ENCODE peak calls at places on chromosome 11, in nine cellular contexts. J is adrenal gland, Z is upper lobe of left lung, Q is tibial nerve, P is HCT116, B is A549, I is body of pancreas, Y is stomach, G is K562. D is an unnamed sample.

GRCh38 chr11:2140411-2141400 is 1.5 kb upstream of the IGF2 start:
- DNase-seq in J (no peak), Z (no peak), Q (no peak), P (no peak), B (no peak), I (no peak), Y (no peak), G (no peak), D (no peak)

GRCh38 chr11:112157274-112157766 is 6.6 kb downstream of the IL18 start:
- DNase-seq in J (peak; percentile 53), Z (peak; percentile 42), Q (peak; percentile 29), P (peak; percentile 98), B (peak; percentile 95), I (peak; percentile 44), Y (no peak), G (no peak), D (no peak)

GRCh38 chr11:1129666-1130160 is 28.0 kb upstream of the MUC5AC start:
- DNase-seq in J (no peak), Z (peak; percentile 14), Q (no peak), P (no peak), B (no peak), I (no peak), Y (peak; percentile 63), G (no peak), D (no peak)

GRCh38 chr11:12170984-12171383 is 60.6 kb downstream of the MICAL2 start:
- DNase-seq in J (no peak), Z (no peak), Q (peak; percentile 60), P (no peak), B (no peak), I (no peak), Y (no peak), G (no peak), D (peak; percentile 61)

GRCh38 chr11:109597336-109597735 is 175.3 kb downstream of the C11orf87 start:
- DNase-seq in J (no peak), Z (no peak), Q (no peak), P (no peak), B (no peak), I (no peak), Y (no peak), G (no peak), D (no peak)

GRCh38 chr11:120182790-120183491 is 27.9 kb upstream of the OAF start:
- DNase-seq in J (peak; percentile 56), Z (peak; percentile 41), Q (peak; percentile 36), P (no peak), B (peak; percentile 17), I (peak; percentile 79), Y (peak; percentile 49), G (peak; percentile 31), D (no peak)

GRCh38 chr11:57294225-57295131 is 30.3 kb downstream of the TNKS1BP1 start:
- DNase-seq in J (peak; percentile 22), Z (peak; percentile 83), Q (no peak), P (no peak), B (no peak), I (peak; percentile 65), Y (peak; percentile 81), G (no peak), D (no peak)

GRCh38 chr11:62120466-62120865 is 3.3 kb upstream of the INCENP start:
- DNase-seq in J (no peak), Z (no peak), Q (no peak), P (no peak), B (no peak), I (no peak), Y (no peak), G (no peak), D (no peak)

GRCh38 chr11:86291466-86292262 is 10.4 kb upstream of the HIKESHI start:
- DNase-seq in J (peak; percentile 64), Z (no peak), Q (peak; percentile 43), P (peak; percentile 39), B (peak; percentile 49), I (peak; percentile 77), Y (peak; percentile 47), G (peak; percentile 67), D (peak; percentile 25)

GRCh38 chr11:112255075-112255739 is 5.5 kb downstream of the PLET1 start:
- DNase-seq in J (peak; percentile 79), Z (no peak), Q (no peak), P (no peak), B (no peak), I (peak; percentile 20), Y (no peak), G (peak; percentile 26), D (no peak)

GRCh38 chr11:64448599-64449380 is 89.8 kb downstream of the RPS6KA4 start:
- DNase-seq in J (peak; percentile 89), Z (peak; percentile 90), Q (peak; percentile 74), P (peak; percentile 72), B (peak; percentile 81), I (peak; percentile 91), Y (peak; percentile 85), G (peak; percentile 88), D (peak; percentile 81)

GRCh38 chr11:71385091-71385490 is 63.1 kb downstream of the DHCR7 start:
- DNase-seq in J (no peak), Z (no peak), Q (no peak), P (no peak), B (no peak), I (no peak), Y (no peak), G (no peak), D (no peak)

GRCh38 chr11:62851807-62852522 is 12.6 kb upstream of the WDR74 start:
- DNase-seq in J (no peak), Z (no peak), Q (no peak), P (no peak), B (no peak), I (no peak), Y (no peak), G (no peak), D (no peak)

GRCh38 chr11:27429740-27430451 is 42.7 kb downstream of the LGR4 start:
- DNase-seq in J (no peak), Z (no peak), Q (no peak), P (no peak), B (no peak), I (no peak), Y (no peak), G (no peak), D (no peak)

GRCh38 chr11:59669611-59670009 is 773 bp upstream of the PATL1 start:
- DNase-seq in J (peak; percentile 52), Z (peak; percentile 33), Q (peak; percentile 31), P (no peak), B (peak; percentile 21), I (no peak), Y (peak; percentile 34), G (no peak), D (peak; percentile 48)

GRCh38 chr11:59776210-59777066 is 21.3 kb downstream of the STX3 start:
- DNase-seq in J (peak; percentile 45), Z (no peak), Q (no peak), P (peak; percentile 85), B (peak; percentile 88), I (no peak), Y (no peak), G (peak; percentile 30), D (no peak)

GRCh38 chr11:45560153-45560934 is 105.1 kb downstream of the CHST1 start:
- DNase-seq in J (no peak), Z (no peak), Q (no peak), P (no peak), B (no peak), I (no peak), Y (no peak), G (no peak), D (no peak)

GRCh38 chr11:131228378-131228777 is 142.0 kb upstream of the NTM start:
- DNase-seq in J (no peak), Z (no peak), Q (no peak), P (no peak), B (no peak), I (no peak), Y (no peak), G (no peak), D (no peak)

GRCh38 chr11:104529916-104530315 is 366.0 kb upstream of the PDGFD start:
- DNase-seq in J (no peak), Z (no peak), Q (no peak), P (no peak), B (no peak), I (no peak), Y (no peak), G (no peak), D (no peak)

GRCh38 chr11:65892661-65893317 is 2.3 kb downstream of the CCDC85B start:
- DNase-seq in J (peak; percentile 25), Z (no peak), Q (no peak), P (no peak), B (no peak), I (no peak), Y (no peak), G (no peak), D (peak; percentile 17)
- TF ChIP-seq POLR2A in J (no peak), Z (no peak), Q (no peak), P (no peak), B (no peak), I (no peak), Y (no peak), G (no peak), D (no peak)

GRCh38 chr11:66988238-66988637 is 13.1 kb downstream of the C11orf86 start:
- DNase-seq in J (no peak), Z (no peak), Q (no peak), P (no peak), B (no peak), I (no peak), Y (no peak), G (no peak), D (no peak)

GRCh38 chr11:66983275-66983924 is 8.3 kb downstream of the C11orf86 start:
- DNase-seq in J (no peak), Z (no peak), Q (no peak), P (no peak), B (no peak), I (no peak), Y (no peak), G (no peak), D (no peak)

GRCh38 chr11:66986178-66986545 is 11.1 kb downstream of the C11orf86 start:
- DNase-seq in J (no peak), Z (no peak), Q (no peak), P (no peak), B (no peak), I (peak; percentile 40), Y (peak; percentile 41), G (no peak), D (no peak)

GRCh38 chr11:66987158-66987620 is 12.1 kb downstream of the C11orf86 start:
- DNase-seq in J (no peak), Z (no peak), Q (no peak), P (no peak), B (no peak), I (peak; percentile 10), Y (no peak), G (peak; percentile 34), D (no peak)

GRCh38 chr11:66985508-66986177 is 10.5 kb downstream of the C11orf86 start:
- DNase-seq in J (no peak), Z (peak; percentile 24), Q (no peak), P (no peak), B (no peak), I (peak; percentile 85), Y (peak; percentile 88), G (no peak), D (no peak)
- H3K4me3 ChIP-seq in J (no peak overlapping the region), Z (no peak overlapping the region), Q (no peak overlapping the region), P (no peak overlapping the region), B (no peak overlapping the region), I (no peak overlapping the region), Y (no peak overlapping the region), G (no peak overlapping the region), D (no peak overlapping the region)

GRCh38 chr11:67468056-67468455 is 995 bp downstream of the TMEM134 start:
- DNase-seq in J (peak; percentile 70), Z (peak; percentile 87), Q (no peak), P (no peak), B (no peak), I (peak; percentile 98), Y (peak; percentile 96), G (no peak), D (peak; percentile 44)
- TF ChIP-seq POLR2A in J (no peak), Z (no peak), Q (no peak), P (no peak), B (no peak), I (peak; percentile 72), Y (no peak), G (no peak), D (no peak)

GRCh38 chr11:44305149-44305642 is 4.7 kb downstream of the ALX4 start:
- DNase-seq in J (no peak), Z (no peak), Q (no peak), P (no peak), B (no peak), I (no peak), Y (no peak), G (no peak), D (no peak)
- H3K4me3 ChIP-seq in J (peak overlapping the region; percentile 12), Z (peak overlapping the region; percentile 73), Q (peak overlapping the region; percentile 48), P (no peak overlapping the region), B (peak overlapping the region; percentile 29), I (no peak overlapping the region), Y (peak overlapping the region; percentile 73), G (no peak overlapping the region), D (peak overlapping the region; percentile 7)